ENCODE peak calls at places on chromosome 18, in six cellular contexts. T is mesendoderm, H is adrenal gland, X is tibial artery, M is astrocyte, J is pancreas. O is an unnamed sample. For H3K27me3, the result is how much of the 10 kb centered on the place peaks cover.

GRCh38 chr18:62763101-62763521 is 47.8 kb downstream of the PHLPP1 start:
- DNase-seq in J (no peak), H (no peak), X (no peak), T (no peak), M (no peak), O (no peak)

GRCh38 chr18:45825258-45825744 is at the start of gene SIGLEC15:
- DNase-seq in T (no peak), H (no peak), M (no peak), X (no peak), J (no peak), O (no peak)

GRCh38 chr18:36376361-36376760 is 78.8 kb downstream of the FHOD3 start:
- DNase-seq in H (no peak), T (no peak), X (no peak), M (no peak), J (no peak), O (no peak)

GRCh38 chr18:33581816-33582215 is 3.8 kb downstream of the ASXL3 start:
- DNase-seq in J (no peak), H (no peak), X (no peak), T (no peak), M (no peak), O (peak)

GRCh38 chr18:61643884-61644647 is 248.7 kb downstream of the RNF152 start:
- DNase-seq in T (no peak), J (no peak), M (no peak), X (no peak), H (no peak), O (no peak)

GRCh38 chr18:22108674-22109073 is 60.7 kb upstream of the GATA6 start:
- DNase-seq in M (no peak), X (no peak), H (no peak), T (peak), J (peak), O (peak)

GRCh38 chr18:70172225-70172624 is 33.3 kb downstream of the RTTN start:
- DNase-seq in M (no peak), H (no peak), J (no peak), X (no peak), T (no peak), O (peak)

GRCh38 chr18:48817021-48817461 is 133.7 kb downstream of the SMAD7 start:
- DNase-seq in H (peak), J (no peak), X (peak), T (no peak), M (no peak), O (no peak)

GRCh38 chr18:68922392-68922791 is 124.5 kb downstream of the CCDC102B start:
- DNase-seq in X (no peak), M (no peak), H (no peak), J (no peak), T (no peak), O (no peak)
- H3K27me3 ChIP-seq in X (under half), M (under half), H (under half), J (under half), T (under half), O (under half)

GRCh38 chr18:54961868-54962267 is 2.6 kb upstream of the CCDC68 start:
- DNase-seq in T (no peak), M (no peak), H (no peak), J (no peak), X (no peak), O (no peak)

GRCh38 chr18:54961016-54961423 is 1.8 kb upstream of the CCDC68 start:
- DNase-seq in H (no peak), T (no peak), J (no peak), X (no peak), M (no peak), O (no peak)

GRCh38 chr18:54968807-54969206 is 9.5 kb upstream of the CCDC68 start:
- DNase-seq in H (no peak), X (no peak), J (no peak), M (no peak), T (no peak), O (no peak)

GRCh38 chr18:54962919-54963645 is 3.8 kb upstream of the CCDC68 start:
- DNase-seq in M (no peak), T (no peak), X (no peak), H (no peak), J (no peak), O (no peak)

GRCh38 chr18:54964741-54965140 is 5.5 kb upstream of the CCDC68 start:
- DNase-seq in J (no peak), T (no peak), M (peak), X (no peak), H (no peak), O (no peak)
- H3K27me3 ChIP-seq in J (under half), T (under half), M (under half), X (under half), H (under half), O (under half)

GRCh38 chr18:906416-907170 is 1.9 kb downstream of the ADCYAP1 start:
- DNase-seq in X (no peak), J (no peak), H (no peak), T (peak), M (no peak), O (peak)

GRCh38 chr18:908631-909621 is 4.3 kb downstream of the ADCYAP1 start:
- DNase-seq in T (peak), H (no peak), X (no peak), M (no peak), J (no peak), O (peak)

GRCh38 chr18:907880-908512 is 3.3 kb downstream of the ADCYAP1 start:
- DNase-seq in X (no peak), H (no peak), T (no peak), M (no peak), J (no peak), O (peak)

GRCh38 chr18:905948-906415 is 1.3 kb downstream of the ADCYAP1 start:
- DNase-seq in J (no peak), M (no peak), T (peak), H (no peak), X (no peak), O (peak)

DNA sequence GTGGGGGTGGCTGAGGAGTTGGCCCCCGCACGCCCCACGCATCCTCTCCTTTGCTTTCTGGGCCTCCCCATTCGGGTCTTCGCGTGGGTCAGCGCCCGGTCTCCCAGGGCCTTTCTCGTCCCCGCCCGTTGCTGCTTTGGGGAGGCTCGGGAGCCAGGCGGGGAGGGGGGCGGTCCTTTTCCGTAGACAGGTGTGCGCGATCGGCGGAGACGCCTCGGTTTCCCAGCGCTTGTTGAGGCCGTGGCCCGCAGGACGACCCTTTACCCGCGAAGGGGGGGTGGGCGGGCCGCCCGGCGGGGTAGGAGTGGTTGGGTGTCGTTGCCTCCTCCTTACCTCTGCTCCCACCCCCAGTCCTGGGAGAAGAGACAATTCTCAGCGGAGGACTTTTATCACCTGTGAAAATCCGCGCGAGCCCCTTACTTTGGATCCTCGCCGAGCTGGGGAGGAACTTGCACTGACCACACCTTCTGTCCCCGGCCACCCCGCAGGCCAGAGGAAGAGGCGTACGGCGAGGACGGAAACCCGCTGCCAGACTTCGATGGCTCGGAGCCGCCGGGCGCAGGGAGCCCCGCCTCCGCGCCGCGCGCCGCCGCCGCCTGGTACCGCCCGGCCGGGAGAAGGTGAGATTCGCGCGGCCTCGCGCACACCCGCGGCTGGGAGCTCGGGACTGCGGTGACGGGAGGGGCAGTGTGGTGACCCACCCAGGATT is 2.7 kb downstream of the ADCYAP1 start:
- DNase-seq in T (peak), X (no peak), H (no peak), J (no peak), M (no peak), O (peak)
- H3K27me3 ChIP-seq in T (half or more), X (half or more), H (half or more), J (half or more), M (half or more), O (half or more)

GRCh38 chr18:66156946-66157687 is 406.3 kb downstream of the CDH7 start:
- DNase-seq in X (no peak), J (no peak), H (no peak), T (no peak), M (no peak), O (no peak)
- H3K27me3 ChIP-seq in X (under half), J (under half), H (under half), T (under half), M (under half), O (under half)

GRCh38 chr18:78754311-78755043 is 225.1 kb upstream of the SALL3 start:
- DNase-seq in M (no peak), T (no peak), H (no peak), X (no peak), J (no peak), O (no peak)
- H3K27me3 ChIP-seq in M (under half), T (under half), H (under half), X (under half), J (under half), O (under half)

GRCh38 chr18:77666613-77667012 is 417.0 kb downstream of the GALR1 start:
- DNase-seq in H (no peak), M (no peak), T (no peak), X (no peak), J (no peak), O (no peak)
- H3K27me3 ChIP-seq in H (under half), M (under half), T (under half), X (under half), J (under half), O (under half)

GRCh38 chr18:78797499-78797898 is 182.1 kb upstream of the SALL3 start:
- DNase-seq in T (no peak), H (no peak), J (no peak), X (no peak), M (no peak), O (no peak)
- H3K27me3 ChIP-seq in T (under half), H (under half), J (under half), X (under half), M (under half), O (under half)

O was measured in GM23338.